ENCODE peak calls at places on chromosomes 3 and 15, in eight cellular contexts. D, U, S, B, N, X, R and G are unnamed samples.

GRCh38 chr3:59611649-59612431 is 562.0 kb upstream of the CFAP20DC start:
- DNase-seq in U (no peak), S (no peak), N (no peak), D (no peak), X (no peak), R (no peak), B (no peak), G (no peak)

GRCh38 chr15:57248074-57248473 is 128.2 kb upstream of the CGNL1 start:
- DNase-seq in B (no peak), S (no peak), N (no peak), R (no peak), X (no peak), D (no peak), U (no peak), G (no peak)

GRCh38 chr3:128618398-128618726 is 32.3 kb downstream of the RPN1 start:
- DNase-seq in U (no peak), D (no peak), B (no peak), R (no peak), X (no peak), N (no peak), S (no peak), G (no peak)

GRCh38 chr3:9747267-9747666 is 2.5 kb upstream of the OGG1 start:
- DNase-seq in U (no peak), S (no peak), R (no peak), N (no peak), X (no peak), B (no peak), D (no peak), G (no peak)

GRCh38 chr3:56802411-56802745 is 629 bp upstream of the ARHGEF3 start:
- DNase-seq in N (no peak), R (no peak), U (no peak), S (no peak), D (no peak), X (no peak), B (no peak), G (no peak)

GRCh38 chr15:64938192-64938591 is 26.5 kb downstream of the ANKDD1A start:
- DNase-seq in R (peak), D (no peak), N (no peak), X (no peak), S (no peak), B (no peak), U (no peak), G (no peak)

GRCh38 chr3:2870714-2871353 is 239.3 kb downstream of the IL5RA start:
- DNase-seq in N (no peak), S (no peak), R (no peak), B (no peak), X (no peak), D (no peak), U (no peak), G (no peak)

GRCh38 chr15:65132841-65133549 is 613 bp downstream of the PDCD7 start:
- DNase-seq in D (peak), B (peak), N (peak), U (peak), X (no peak), S (peak), R (peak), G (peak)

GRCh38 chr3:72246685-72247084 is 461.7 kb upstream of the PROK2 start:
- DNase-seq in X (no peak), B (no peak), R (no peak), S (no peak), U (no peak), N (no peak), D (no peak), G (no peak)

GRCh38 chr3:128800241-128801187 is 74.5 kb downstream of the RAB7A start:
- DNase-seq in D (no peak), X (no peak), S (no peak), N (no peak), R (no peak), B (peak), U (no peak), G (no peak)

GRCh38 chr3:150721285-150722130 is 17.8 kb upstream of the ERICH6 start:
- DNase-seq in N (no peak), U (no peak), S (no peak), D (peak), B (no peak), X (no peak), R (peak), G (no peak)

GRCh38 chr3:15267502-15267901 is 61.5 kb downstream of the CAPN7 start:
- DNase-seq in X (peak), N (no peak), B (no peak), R (no peak), U (no peak), D (no peak), S (no peak), G (no peak)

GRCh38 chr3:89628856-89629255 is 521.4 kb downstream of the EPHA3 start:
- DNase-seq in S (no peak), D (no peak), U (no peak), N (no peak), X (no peak), R (no peak), B (no peak), G (no peak)

GRCh38 chr3:52324676-52325075 is 8.6 kb downstream of the DNAH1 start:
- DNase-seq in D (no peak), N (no peak), B (no peak), U (no peak), S (no peak), X (no peak), R (no peak), G (peak)

GRCh38 chr3:59388555-59389280 is 338.9 kb upstream of the CFAP20DC start:
- DNase-seq in B (no peak), X (no peak), D (no peak), U (no peak), R (peak), N (no peak), S (no peak), G (no peak)

GRCh38 chr3:172355836-172356235 is 92.4 kb downstream of the GHSR start:
- DNase-seq in N (no peak), X (no peak), B (no peak), D (no peak), S (no peak), U (no peak), R (peak), G (no peak)

GRCh38 chr15:101258238-101259144 is 6.6 kb upstream of the CHSY1 start:
- DNase-seq in S (no peak), U (peak), N (peak), D (no peak), R (peak), B (no peak), X (peak), G (no peak)

GRCh38 chr3:42709621-42710020 is 7.0 kb upstream of the HHATL start:
- DNase-seq in D (no peak), U (peak), X (peak), S (peak), B (peak), R (no peak), N (no peak), G (peak)

GRCh38 chr3:186095584-186096061 is 13.3 kb downstream of the ETV5 start:
- DNase-seq in S (no peak), B (peak), D (no peak), X (no peak), N (no peak), R (no peak), U (peak), G (peak)

GRCh38 chr15:76335129-76335850 is 1.3 kb upstream of the ISL2 start:
- DNase-seq in S (no peak), B (no peak), R (no peak), U (no peak), D (no peak), N (no peak), X (no peak), G (no peak)

GRCh38 chr3:141083831-141084624 is 32.9 kb downstream of the SPSB4 start:
- DNase-seq in B (peak), R (no peak), S (peak), D (no peak), N (no peak), U (no peak), X (no peak), G (no peak)

GRCh38 chr3:69143605-69144004 is 21.2 kb upstream of the LMOD3 start:
- DNase-seq in D (no peak), N (no peak), X (no peak), U (no peak), B (no peak), R (peak), S (no peak), G (no peak)

GRCh38 chr3:123286308-123287023 is 84.7 kb downstream of the SEC22A start:
- DNase-seq in D (peak), U (no peak), X (no peak), N (no peak), S (peak), R (peak), B (peak), G (no peak)

GRCh38 chr15:25136119-25136518 is 181.3 kb downstream of the SNRPN start:
- DNase-seq in U (no peak), D (no peak), X (no peak), S (no peak), B (no peak), N (no peak), R (no peak), G (no peak)

GRCh38 chr3:120552184-120553020 is 43.7 kb upstream of the NDUFB4 start:
- DNase-seq in X (no peak), B (no peak), U (no peak), R (no peak), D (no peak), N (no peak), S (no peak), G (no peak)

GRCh38 chr3:172201136-172201989 is 162.0 kb downstream of the FNDC3B start:
- DNase-seq in U (peak), X (peak), B (peak), D (no peak), N (no peak), R (no peak), S (peak), G (no peak)

GRCh38 chr15:64911317-64912186 is at the start of gene ANKDD1A:
- DNase-seq in D (no peak), X (peak), S (peak), U (peak), N (peak), B (peak), R (peak), G (no peak)

GRCh38 chr3:194572131-194572789 is 61.0 kb downstream of the TMEM44 start:
- DNase-seq in B (peak), N (no peak), D (no peak), X (peak), R (no peak), U (peak), S (no peak), G (peak)

GRCh38 chr15:41331833-41332787 is at the start of gene OIP5:
- DNase-seq in R (peak), X (peak), D (peak), N (peak), S (peak), B (peak), U (peak), G (peak)
- TF ChIP-seq CTCF in R (peak), X (peak), D (peak), N (peak), S (peak), B (peak), U (peak), G (peak)

GRCh38 chr15:88913017-88913849 is at the start of gene MFGE8:
- DNase-seq in B (peak), X (peak), U (peak), N (peak), R (peak), D (no peak), S (peak), G (no peak)
- TF ChIP-seq CTCF in B (no peak), X (no peak), U (no peak), N (peak), R (no peak), D (no peak), S (no peak), G (no peak)

GRCh38 chr3:10835406-10835805 is 19.4 kb downstream of the SLC6A11 start:
- DNase-seq in U (no peak), N (no peak), D (no peak), S (no peak), B (no peak), X (peak), R (no peak), G (no peak)
- TF ChIP-seq CTCF in U (no peak), N (no peak), D (no peak), S (no peak), B (no peak), X (no peak), R (peak), G (no peak)

GRCh38 chr3:45537960-45538640 is 56.5 kb upstream of the LIMD1 start:
- DNase-seq in R (no peak), S (no peak), U (no peak), X (no peak), D (no peak), B (no peak), N (no peak), G (peak)
- TF ChIP-seq CTCF in R (no peak), S (no peak), U (no peak), X (no peak), D (no peak), B (no peak), N (no peak), G (no peak)

DNA sequence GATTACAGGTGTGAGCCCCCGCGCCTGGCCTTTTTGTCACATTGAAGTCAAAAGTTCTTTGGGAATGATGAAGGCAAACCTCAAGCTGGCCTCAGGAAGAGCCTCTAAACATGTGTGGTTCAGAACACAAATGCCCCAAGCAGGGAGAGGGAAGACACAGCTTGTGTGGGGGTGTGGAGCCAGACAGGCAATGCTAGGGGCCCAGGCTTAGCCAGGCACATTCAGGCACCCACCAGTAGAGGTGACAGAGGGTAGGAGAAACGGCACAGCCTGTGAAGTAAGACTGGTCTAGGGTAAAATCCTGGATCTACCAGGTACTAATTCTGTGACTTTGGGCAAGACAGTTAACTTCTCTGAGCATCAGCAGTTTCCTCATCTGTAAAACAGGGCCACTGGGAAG is 3.5 kb downstream of the HDC start:
- DNase-seq in S (no peak), N (no peak), U (no peak), D (no peak), X (no peak), B (no peak), R (no peak), G (no peak)
- TF ChIP-seq CTCF in S (no peak), N (no peak), U (no peak), D (no peak), X (no peak), B (no peak), R (no peak), G (no peak)